ENCODE peak calls at places on chromosomes 12 and 14, in four cellular contexts. One of them, this sample, is unnamed.

GRCh38 chr12:121537814-121538698 is 42.8 kb downstream of the KDM2B start:
- DNase-seq in H1: no peak
- DNase-seq in IMR-90: no peak
- DNase-seq in H9: no peak
- DNase-seq in this sample: no peak

GRCh38 chr14:94056579-94057308 is 24.3 kb downstream of the DDX24 start:
- DNase-seq in H9: no peak
- DNase-seq in IMR-90: no peak
- DNase-seq in H1: no peak
- DNase-seq in this sample: no peak

GRCh38 chr12:14802961-14803829 is at the start of the genes C12orf60 and WBP11:
- DNase-seq in H1: peak
- DNase-seq in IMR-90: peak
- DNase-seq in H9: peak
- DNase-seq in this sample: peak

GRCh38 chr12:53217049-53217929 is 10.2 kb upstream of the ITGB7 start:
- DNase-seq in H9: peak
- DNase-seq in IMR-90: no peak
- DNase-seq in H1: peak
- DNase-seq in this sample: peak

GRCh38 chr12:82299617-82300016 is 58.6 kb downstream of the CCDC59 start:
- DNase-seq in IMR-90: no peak
- DNase-seq in H9: no peak
- DNase-seq in H1: no peak
- DNase-seq in this sample: peak

GRCh38 chr14:95222870-95223398 is 65.6 kb upstream of the DICER1 start:
- DNase-seq in H1: no peak
- DNase-seq in IMR-90: peak
- DNase-seq in H9: no peak
- DNase-seq in this sample: no peak

GRCh38 chr12:48105867-48106563 is at the start of gene SENP1:
- DNase-seq in IMR-90: peak
- DNase-seq in H1: peak
- DNase-seq in H9: peak
- DNase-seq in this sample: peak

GRCh38 chr14:23399136-23399535 is 8.9 kb downstream of the MYH6 start:
- DNase-seq in H1: no peak
- DNase-seq in IMR-90: no peak
- DNase-seq in H9: no peak
- DNase-seq in this sample: no peak

GRCh38 chr14:80567905-80568512 is 356.7 kb upstream of the DIO2 start:
- DNase-seq in H1: no peak
- DNase-seq in IMR-90: peak
- DNase-seq in H9: no peak
- DNase-seq in this sample: peak

GRCh38 chr12:121858662-121859572 is at the start of gene HPD:
- DNase-seq in H1: no peak
- DNase-seq in IMR-90: peak
- DNase-seq in H9: peak
- DNase-seq in this sample: peak

GRCh38 chr12:28799337-28799736 is 349.7 kb upstream of the FAR2 start:
- DNase-seq in IMR-90: no peak
- DNase-seq in H1: no peak
- DNase-seq in H9: no peak
- DNase-seq in this sample: no peak

GRCh38 chr12:24879644-24880043 is 69.3 kb downstream of the BCAT1 start:
- DNase-seq in IMR-90: no peak
- DNase-seq in H9: no peak
- DNase-seq in H1: no peak
- DNase-seq in this sample: no peak

GRCh38 chr14:21039585-21040369 is 2.4 kb upstream of the RNASE7 start:
- DNase-seq in IMR-90: peak
- DNase-seq in H1: peak
- DNase-seq in H9: peak
- DNase-seq in this sample: peak

GRCh38 chr14:78666336-78667056 is 496.3 kb downstream of the NRXN3 start:
- DNase-seq in IMR-90: no peak
- DNase-seq in H9: no peak
- DNase-seq in H1: no peak
- DNase-seq in this sample: no peak

GRCh38 chr12:27009926-27010325 is 4.3 kb downstream of the TM7SF3 start:
- DNase-seq in IMR-90: no peak
- DNase-seq in H1: no peak
- DNase-seq in H9: no peak
- DNase-seq in this sample: no peak

GRCh38 chr12:65308001-65308400 is 29.5 kb downstream of the MSRB3 start:
- DNase-seq in H9: no peak
- DNase-seq in H1: no peak
- DNase-seq in IMR-90: peak
- DNase-seq in this sample: no peak

GRCh38 chr12:130972589-130972950 is 18.9 kb downstream of the ADGRD1 start:
- DNase-seq in H9: no peak
- DNase-seq in H1: no peak
- DNase-seq in IMR-90: no peak
- DNase-seq in this sample: no peak

GRCh38 chr12:130973109-130973508 is 19.4 kb downstream of the ADGRD1 start:
- DNase-seq in H1: no peak
- DNase-seq in IMR-90: no peak
- DNase-seq in H9: no peak
- DNase-seq in this sample: no peak

GRCh38 chr12:130970165-130970907 is 16.6 kb downstream of the ADGRD1 start:
- DNase-seq in H1: no peak
- DNase-seq in H9: peak
- DNase-seq in IMR-90: no peak
- DNase-seq in this sample: no peak

GRCh38 chr12:130970908-130971233 is 17.2 kb downstream of the ADGRD1 start:
- DNase-seq in H9: no peak
- DNase-seq in H1: no peak
- DNase-seq in IMR-90: no peak
- DNase-seq in this sample: no peak

GRCh38 chr12:130971871-130972588 is 18.3 kb downstream of the ADGRD1 start:
- DNase-seq in H1: no peak
- DNase-seq in IMR-90: no peak
- DNase-seq in H9: no peak
- DNase-seq in this sample: no peak
- H3K27ac ChIP-seq in H1: no peak
- H3K27ac ChIP-seq in IMR-90: no peak
- H3K27ac ChIP-seq in H9: no peak
- H3K27ac ChIP-seq in this sample: no peak

GRCh38 chr12:111293266-111294009 is 75.5 kb downstream of the PHETA1 start:
- DNase-seq in H9: no peak
- DNase-seq in H1: no peak
- DNase-seq in IMR-90: no peak
- DNase-seq in this sample: no peak

GRCh38 chr12:111298583-111299436 is 70.1 kb downstream of the PHETA1 start:
- DNase-seq in H9: peak
- DNase-seq in IMR-90: peak
- DNase-seq in H1: peak
- DNase-seq in this sample: peak

GRCh38 chr12:111296906-111297463 is 71.9 kb downstream of the PHETA1 start:
- DNase-seq in H9: no peak
- DNase-seq in H1: no peak
- DNase-seq in IMR-90: no peak
- DNase-seq in this sample: no peak

GRCh38 chr12:111295176-111295575 is 73.7 kb downstream of the PHETA1 start:
- DNase-seq in IMR-90: no peak
- DNase-seq in H9: no peak
- DNase-seq in H1: no peak
- DNase-seq in this sample: no peak

DNA sequence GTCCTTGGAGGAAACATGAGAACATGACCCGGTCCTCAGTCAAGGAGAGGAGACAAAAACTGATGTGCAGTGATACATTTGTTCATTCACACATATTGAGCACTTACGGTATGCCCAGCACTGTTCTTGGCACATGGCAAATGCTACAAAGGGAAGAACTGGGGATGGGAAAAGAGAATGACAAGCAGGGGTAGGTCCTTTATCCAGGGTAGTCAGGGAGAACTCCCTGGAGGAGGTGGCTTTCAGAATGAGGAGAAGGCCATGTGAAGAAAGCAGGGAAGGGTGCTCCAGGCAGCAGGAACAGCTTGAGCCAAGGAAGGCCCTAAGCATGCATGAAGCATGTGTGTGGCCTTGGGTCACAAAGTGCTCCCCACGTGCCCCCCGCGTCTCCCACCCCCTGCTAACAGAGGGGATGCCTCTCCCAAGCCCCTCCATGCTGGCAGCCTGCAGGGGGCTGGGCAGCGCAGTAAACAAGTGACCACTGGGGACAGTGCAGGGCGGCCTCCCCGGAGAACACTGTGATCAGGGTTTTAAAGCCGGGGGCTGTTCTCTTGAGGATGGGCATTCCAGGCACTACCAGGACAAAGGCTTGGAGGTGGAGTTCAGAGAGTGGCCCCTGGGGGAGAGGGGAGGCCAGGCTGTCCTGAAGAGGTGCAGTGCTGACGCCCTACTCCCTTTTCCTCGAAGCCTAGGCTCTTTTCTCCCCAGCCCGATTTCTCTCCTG is 71.0 kb downstream of the PHETA1 start:
- DNase-seq in IMR-90: no peak
- DNase-seq in H9: peak
- DNase-seq in H1: no peak
- DNase-seq in this sample: peak
- H2BK15ac ChIP-seq in IMR-90: no peak
- H2BK15ac ChIP-seq in H9: no peak
- H2BK15ac ChIP-seq in H1: no peak
- H2BK15ac ChIP-seq in this sample: no peak

GRCh38 chr14:81903477-81903876 is 369.8 kb upstream of the SEL1L start:
- DNase-seq in IMR-90: no peak
- DNase-seq in H1: no peak
- DNase-seq in H9: no peak
- DNase-seq in this sample: no peak
- H4K5ac ChIP-seq in IMR-90: no peak
- H4K5ac ChIP-seq in H1: no peak
- H4K5ac ChIP-seq in H9: no peak
- H4K5ac ChIP-seq in this sample: no peak

GRCh38 chr12:56565510-56566101 is 44.0 kb downstream of the RBMS2 start:
- DNase-seq in IMR-90: peak
- DNase-seq in H1: peak
- DNase-seq in H9: peak
- DNase-seq in this sample: peak
- H3K27ac ChIP-seq in IMR-90: peak
- H3K27ac ChIP-seq in H1: no peak
- H3K27ac ChIP-seq in H9: no peak
- H3K27ac ChIP-seq in this sample: no peak

GRCh38 chr12:123995023-123995422 is 22.0 kb downstream of the ZNF664 start:
- DNase-seq in H9: no peak
- DNase-seq in H1: no peak
- DNase-seq in IMR-90: peak
- DNase-seq in this sample: no peak
- H2BK15ac ChIP-seq in H9: no peak
- H2BK15ac ChIP-seq in H1: no peak
- H2BK15ac ChIP-seq in IMR-90: no peak
- H2BK15ac ChIP-seq in this sample: no peak

GRCh38 chr14:51022769-51023168 is 72.1 kb downstream of the TRIM9 start:
- DNase-seq in IMR-90: no peak
- DNase-seq in H9: no peak
- DNase-seq in H1: no peak
- DNase-seq in this sample: no peak

GRCh38 chr14:51020024-51020710 is 74.7 kb downstream of the TRIM9 start:
- DNase-seq in IMR-90: no peak
- DNase-seq in H1: no peak
- DNase-seq in H9: no peak
- DNase-seq in this sample: peak

GRCh38 chr14:51018521-51018920 is 74.2 kb upstream of the PYGL start:
- DNase-seq in H1: no peak
- DNase-seq in IMR-90: peak
- DNase-seq in H9: no peak
- DNase-seq in this sample: no peak

GRCh38 chr14:51014625-51015024 is 70.3 kb upstream of the PYGL start:
- DNase-seq in IMR-90: no peak
- DNase-seq in H9: no peak
- DNase-seq in H1: no peak
- DNase-seq in this sample: no peak

DNA sequence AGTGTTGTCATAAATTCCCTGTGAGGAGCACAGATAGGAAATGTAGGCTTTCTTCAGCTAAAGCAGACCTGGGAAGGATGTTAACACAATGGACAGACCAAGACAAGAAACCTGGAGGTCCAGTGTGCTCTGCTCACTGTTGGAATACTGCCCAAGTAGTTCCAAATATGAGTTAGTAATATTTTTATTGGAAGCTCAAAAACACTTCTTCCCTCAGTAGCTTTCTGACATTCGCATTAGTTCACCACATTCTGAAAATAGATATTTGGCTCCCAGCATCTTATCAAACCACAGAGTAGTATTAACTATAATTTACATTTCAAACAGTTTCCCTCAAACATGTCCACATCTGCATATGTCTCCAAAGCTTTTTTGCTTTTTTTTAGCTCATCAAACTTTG is 74.8 kb upstream of the PYGL start:
- DNase-seq in H9: no peak
- DNase-seq in IMR-90: no peak
- DNase-seq in H1: no peak
- DNase-seq in this sample: no peak
- H4K5ac ChIP-seq in H9: no peak
- H4K5ac ChIP-seq in IMR-90: no peak
- H4K5ac ChIP-seq in H1: no peak
- H4K5ac ChIP-seq in this sample: no peak

DNA sequence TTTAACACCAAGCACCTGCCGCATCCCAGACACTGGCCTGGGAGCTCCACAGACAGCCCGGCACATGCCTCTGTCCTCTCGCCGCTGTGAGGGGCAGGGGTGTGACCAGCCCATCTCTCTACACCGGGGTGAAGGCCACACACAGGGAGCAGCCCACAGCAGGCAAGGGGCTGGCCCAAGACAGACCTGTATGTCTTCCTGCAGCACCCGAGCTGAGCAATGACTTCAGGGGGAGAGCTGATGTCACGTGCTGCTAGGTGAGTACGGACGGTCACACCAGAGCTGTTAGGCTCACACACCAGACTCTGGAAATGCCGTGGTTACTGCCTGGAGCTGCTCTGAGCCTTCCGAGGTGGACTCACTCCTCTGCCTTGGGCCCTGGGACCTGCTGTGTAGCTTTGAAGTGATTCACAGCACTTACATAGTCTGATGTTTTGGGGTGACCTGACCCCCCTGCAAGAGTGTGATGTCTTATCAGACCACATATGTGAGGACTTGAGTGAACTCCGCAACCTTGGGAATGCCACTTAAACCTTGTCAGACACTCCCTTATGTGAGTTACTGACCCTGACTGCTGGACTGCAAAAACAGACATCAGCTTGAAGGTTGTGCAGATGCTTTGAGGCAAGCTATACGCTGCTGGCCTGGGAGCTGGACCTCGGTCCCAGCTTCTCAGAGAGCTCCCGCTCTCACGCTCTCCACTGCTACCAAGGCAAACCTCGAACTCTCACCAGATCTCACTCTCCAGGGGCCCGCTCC is 1.8 kb downstream of the XRCC3 start:
- DNase-seq in IMR-90: no peak
- DNase-seq in H1: no peak
- DNase-seq in H9: no peak
- DNase-seq in this sample: peak
- H3K27ac ChIP-seq in IMR-90: no peak
- H3K27ac ChIP-seq in H1: no peak
- H3K27ac ChIP-seq in H9: no peak
- H3K27ac ChIP-seq in this sample: no peak